ENCODE peak calls at places on chromosomes 2 and 18, in six cellular contexts. H, I, A, M, O and W are unnamed samples. For H3K4me1, the result is how much of the 10 kb centered on the place peaks cover.

GRCh38 chr2:182148344-182148743 is 162.7 kb downstream of the PPP1R1C start:
- DNase-seq in H (no peak), I (no peak), A (no peak), M (no peak), O (no peak), W (no peak)

GRCh38 chr2:69936913-69937312 is 22.0 kb downstream of the MXD1 start:
- DNase-seq in H (no peak), I (no peak), A (no peak), M (no peak), O (no peak), W (no peak)

GRCh38 chr2:9819551-9819950 is 23.7 kb upstream of the TAF1B start:
- DNase-seq in H (no peak), I (no peak), A (no peak), M (no peak), O (no peak), W (no peak)

GRCh38 chr2:131115752-131116151 is 10.6 kb downstream of the PLEKHB2 start:
- DNase-seq in H (no peak), I (no peak), A (no peak), M (no peak), O (no peak), W (no peak)

GRCh38 chr2:105802587-105802986 is 57.9 kb downstream of the NCK2 start:
- DNase-seq in H (no peak), I (no peak), A (no peak), M (no peak), O (no peak), W (no peak)

GRCh38 chr2:53867773-53868172 is 8.0 kb upstream of the GPR75 start:
- DNase-seq in H (no peak), I (no peak), A (no peak), M (no peak), O (no peak), W (no peak)

GRCh38 chr2:127121776-127122176 is 14.8 kb upstream of the BIN1 start:
- DNase-seq in H (peak), I (peak), A (no peak), M (no peak), O (no peak), W (no peak)

GRCh38 chr2:36449943-36450392 is 94.4 kb downstream of the CRIM1 start:
- DNase-seq in H (no peak), I (no peak), A (no peak), M (no peak), O (no peak), W (no peak)

GRCh38 chr2:127584516-127585033 is 49.1 kb downstream of the MYO7B start:
- DNase-seq in H (no peak), I (no peak), A (no peak), M (no peak), O (no peak), W (no peak)

GRCh38 chr2:162091325-162092007 is 17.5 kb upstream of the DPP4 start:
- DNase-seq in H (no peak), I (no peak), A (no peak), M (no peak), O (no peak), W (peak)

GRCh38 chr18:23166863-23167531 is 31.7 kb downstream of the CABLES1 start:
- DNase-seq in H (no peak), I (no peak), A (no peak), M (no peak), O (no peak), W (no peak)

GRCh38 chr2:36462311-36462710 is 106.7 kb downstream of the CRIM1 start:
- DNase-seq in H (no peak), I (no peak), A (no peak), M (no peak), O (no peak), W (peak)

GRCh38 chr2:37282746-37283145 is 41.9 kb downstream of the PRKD3 start:
- DNase-seq in H (no peak), I (no peak), A (no peak), M (no peak), O (no peak), W (no peak)

GRCh38 chr2:179861777-179862117 is 335 bp upstream of the ZNF385B start:
- DNase-seq in H (no peak), I (no peak), A (no peak), M (no peak), O (no peak), W (peak)

GRCh38 chr2:239626971-239627598 is 226.3 kb upstream of the HDAC4 start:
- DNase-seq in H (no peak), I (no peak), A (no peak), M (no peak), O (no peak), W (no peak)

GRCh38 chr18:48548921-48549320 is 10.1 kb downstream of the CTIF start:
- DNase-seq in H (no peak), I (no peak), A (no peak), M (no peak), O (no peak), W (no peak)

GRCh38 chr2:207503234-207503633 is 26.5 kb upstream of the CREB1 start:
- DNase-seq in H (no peak), I (no peak), A (no peak), M (no peak), O (peak), W (no peak)

GRCh38 chr2:237884681-237885080 is 25.3 kb downstream of the RAMP1 start:
- DNase-seq in H (no peak), I (no peak), A (no peak), M (no peak), O (no peak), W (no peak)

GRCh38 chr2:144086965-144087364 is 433.0 kb downstream of the ZEB2 start:
- DNase-seq in H (no peak), I (no peak), A (no peak), M (no peak), O (no peak), W (peak)

GRCh38 chr2:200379481-200380120 is 73.1 kb downstream of the SPATS2L start:
- DNase-seq in H (no peak), I (no peak), A (no peak), M (no peak), O (no peak), W (peak)

GRCh38 chr2:101355561-101356130 is 31.7 kb downstream of the CREG2 start:
- DNase-seq in H (no peak), I (no peak), A (no peak), M (no peak), O (no peak), W (peak)

GRCh38 chr2:26355038-26355995 is 8.7 kb upstream of the ADGRF3 start:
- DNase-seq in H (no peak), I (no peak), A (peak), M (no peak), O (peak), W (peak)

GRCh38 chr18:59249186-59249774 is 24.0 kb downstream of the RAX start:
- DNase-seq in H (peak), I (peak), A (peak), M (peak), O (peak), W (no peak)

GRCh38 chr2:230583593-230583992 is 129.0 kb upstream of the CAB39 start:
- DNase-seq in H (no peak), I (no peak), A (no peak), M (no peak), O (no peak), W (no peak)

GRCh38 chr18:43534511-43534910 is 257.2 kb upstream of the SYT4 start:
- DNase-seq in H (no peak), I (no peak), A (no peak), M (no peak), O (no peak), W (peak)

GRCh38 chr2:20976527-20976926 is 67.3 kb downstream of the APOB start:
- DNase-seq in H (peak), I (no peak), A (no peak), M (no peak), O (no peak), W (no peak)

GRCh38 chr2:218883491-218884490 is 3.1 kb downstream of the WNT10A start:
- DNase-seq in H (no peak), I (no peak), A (no peak), M (no peak), O (peak), W (peak)

GRCh38 chr18:11994708-11995444 is 13.6 kb downstream of the IMPA2 start:
- DNase-seq in H (no peak), I (no peak), A (peak), M (no peak), O (no peak), W (no peak)

GRCh38 chr2:43806719-43807031 is 32.0 kb downstream of the ABCG5 start:
- DNase-seq in H (no peak), I (no peak), A (no peak), M (no peak), O (no peak), W (no peak)

GRCh38 chr2:70044290-70045040 is 42.8 kb upstream of the PCBP1 start:
- DNase-seq in H (no peak), I (no peak), A (no peak), M (no peak), O (no peak), W (no peak)

GRCh38 chr18:77095356-77096030 is 37.1 kb downstream of the MBP start:
- DNase-seq in H (no peak), I (no peak), A (no peak), M (no peak), O (no peak), W (no peak)
- H3K27ac ChIP-seq in H (no peak), I (peak), A (no peak), M (no peak), O (no peak), W (no peak)

DNA sequence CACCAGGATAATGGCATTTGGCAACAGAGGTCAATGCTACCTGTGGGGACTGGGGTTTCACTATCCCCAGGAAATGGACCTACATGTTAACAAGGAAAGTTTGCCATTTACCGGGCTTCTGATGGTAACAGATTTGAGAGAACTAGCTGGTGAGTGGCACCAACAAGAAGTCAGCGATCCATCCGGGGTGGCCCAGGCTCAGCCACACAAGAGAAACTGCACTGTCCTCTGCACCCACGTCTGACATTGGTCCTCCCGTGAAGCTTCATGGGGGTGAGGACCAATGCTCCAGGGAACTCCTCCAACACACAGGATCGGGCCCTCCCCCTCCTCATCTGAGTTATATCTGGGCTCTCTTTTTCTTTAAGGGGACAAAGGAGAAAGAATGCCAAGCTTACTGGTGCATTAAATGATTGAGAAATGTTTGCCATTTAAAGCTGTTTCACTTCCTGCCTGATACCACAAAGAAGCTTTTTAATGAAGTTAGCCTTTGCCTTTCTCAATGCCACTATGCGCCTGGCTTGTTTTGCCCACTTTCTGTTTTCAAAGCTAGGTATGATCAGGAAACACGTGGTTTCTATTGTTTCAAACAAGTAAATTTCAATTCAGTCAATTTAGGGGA is 204.2 kb upstream of the ID2 start:
- DNase-seq in H (no peak), I (no peak), A (no peak), M (no peak), O (no peak), W (no peak)
- H3K4me1 ChIP-seq in H (under half), I (under half), A (under half), M (under half), O (under half), W (under half)

GRCh38 chr18:66129248-66129647 is 378.4 kb downstream of the CDH7 start:
- DNase-seq in H (no peak), I (no peak), A (no peak), M (no peak), O (no peak), W (no peak)

GRCh38 chr18:66119347-66119746 is 368.5 kb downstream of the CDH7 start:
- DNase-seq in H (no peak), I (no peak), A (no peak), M (no peak), O (no peak), W (no peak)

DNA sequence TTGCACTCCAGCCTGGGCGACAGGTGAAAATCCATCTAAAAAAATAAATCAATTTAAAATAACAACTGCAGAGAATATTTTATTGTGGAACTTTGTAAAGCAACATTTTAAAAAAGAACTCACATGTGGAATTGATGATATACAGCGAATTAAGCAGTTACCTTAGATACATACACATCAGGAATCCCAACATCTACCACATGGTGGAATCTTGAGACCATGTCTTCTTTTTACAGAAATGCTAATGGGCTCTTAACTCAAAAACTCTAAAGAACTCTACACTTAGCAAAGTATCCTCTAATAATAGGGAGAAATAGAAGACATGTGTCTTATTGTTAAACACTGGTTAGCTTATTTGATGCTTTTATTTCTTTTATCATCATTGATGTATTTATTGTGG is 373.6 kb downstream of the CDH7 start:
- DNase-seq in H (no peak), I (no peak), A (no peak), M (no peak), O (no peak), W (no peak)
- TF ChIP-seq CTCF in H (no peak), I (no peak), A (no peak), M (no peak), O (no peak), W (no peak)

DNA sequence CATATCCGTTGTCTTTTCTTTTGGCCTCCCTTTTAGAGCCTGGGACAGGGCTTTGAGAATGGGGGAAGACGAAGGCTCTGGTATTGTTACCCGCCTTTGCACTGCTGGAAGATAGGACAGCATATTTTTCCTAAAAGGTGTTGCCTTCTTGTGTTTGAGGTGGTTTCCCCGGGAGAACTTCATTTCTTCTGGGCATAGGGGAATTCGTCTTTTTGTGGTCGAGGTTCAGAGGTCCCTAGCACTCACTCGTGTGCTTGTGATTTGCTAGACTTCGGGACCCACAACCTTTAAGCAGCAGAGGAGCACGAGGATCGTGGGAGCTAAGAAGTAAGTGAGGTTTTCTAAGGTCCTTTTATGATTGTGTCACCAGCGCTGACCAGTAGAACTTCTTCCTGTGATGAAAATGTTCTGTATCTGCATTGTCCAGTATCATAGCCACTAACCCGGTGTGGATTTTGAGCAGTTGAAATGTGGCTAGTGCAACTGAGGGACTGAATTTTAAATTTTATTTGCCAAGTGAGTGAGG is 611 bp downstream of the ZNF512 start:
- DNase-seq in H (no peak), I (no peak), A (no peak), M (no peak), O (peak), W (no peak)
- H3K27ac ChIP-seq in H (peak), I (peak), A (peak), M (peak), O (peak), W (peak)

DNA sequence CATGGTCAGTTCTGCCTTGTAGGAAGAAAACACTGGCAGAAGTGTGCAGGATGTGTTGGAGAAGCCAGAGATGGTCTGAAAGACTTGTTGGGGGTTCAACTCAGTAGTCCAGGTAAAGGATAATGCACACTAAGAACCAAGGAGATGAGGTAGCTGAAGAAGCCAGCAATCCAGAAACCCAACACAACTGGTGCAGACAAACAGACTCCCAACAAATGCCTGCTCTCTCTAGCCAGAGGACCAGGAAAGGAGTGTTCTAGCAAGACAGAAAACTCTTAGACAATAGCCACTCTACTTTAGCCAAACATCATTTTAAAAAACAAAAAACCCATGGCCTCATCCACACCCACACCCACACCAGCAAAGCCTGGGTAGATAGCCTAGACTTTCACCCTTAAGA is 33.9 kb downstream of the EVA1A start:
- DNase-seq in H (no peak), I (no peak), A (no peak), M (no peak), O (no peak), W (no peak)
- H3K4me1 ChIP-seq in H (under half), I (under half), A (half or more), M (under half), O (under half), W (under half)

DNA sequence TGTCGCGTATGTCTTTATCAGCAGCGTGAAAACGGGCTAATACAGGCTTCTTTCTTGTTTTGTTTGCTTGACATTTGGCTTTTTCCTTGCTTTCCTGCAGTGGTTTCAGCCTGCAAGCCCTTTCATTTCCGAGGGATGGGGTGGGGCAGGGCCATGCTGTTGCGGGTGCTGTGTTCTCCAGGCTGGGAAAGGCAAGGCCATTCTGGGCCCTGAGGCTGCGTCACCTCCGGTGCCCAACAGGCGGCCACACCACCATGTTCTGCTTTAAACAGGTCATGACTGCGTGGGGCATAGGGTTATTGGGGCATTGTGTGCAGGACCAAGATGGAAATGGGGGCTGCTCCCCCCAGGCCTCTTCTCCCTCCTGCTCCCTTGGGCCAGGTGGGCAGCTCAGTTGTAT is 38.6 kb upstream of the PLB1 start:
- DNase-seq in H (no peak), I (no peak), A (no peak), M (no peak), O (peak), W (no peak)
- TF ChIP-seq CTCF in H (no peak), I (no peak), A (no peak), M (no peak), O (peak), W (no peak)

DNA sequence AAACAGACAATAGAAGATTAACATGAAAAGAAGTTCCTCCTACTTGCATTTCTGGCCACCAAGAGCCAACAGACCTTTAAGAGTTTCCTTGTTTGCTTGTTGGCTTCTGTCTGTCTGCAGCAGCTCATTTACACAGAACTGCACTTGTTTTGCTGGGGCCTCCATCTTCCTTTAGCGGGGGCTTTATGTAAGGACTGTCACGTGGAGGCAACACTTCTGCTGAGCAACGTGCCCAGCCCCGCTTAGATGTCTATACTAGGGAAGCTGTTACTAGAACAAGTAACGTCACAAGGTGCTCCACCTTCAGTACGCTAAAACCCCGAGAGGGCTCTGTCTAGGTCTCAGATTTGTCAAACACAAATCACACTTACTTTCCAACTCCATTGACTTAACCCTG is 104.3 kb upstream of the PXDN start:
- DNase-seq in H (no peak), I (no peak), A (no peak), M (no peak), O (no peak), W (no peak)
- H3K27ac ChIP-seq in H (no peak), I (no peak), A (no peak), M (no peak), O (no peak), W (no peak)

DNA sequence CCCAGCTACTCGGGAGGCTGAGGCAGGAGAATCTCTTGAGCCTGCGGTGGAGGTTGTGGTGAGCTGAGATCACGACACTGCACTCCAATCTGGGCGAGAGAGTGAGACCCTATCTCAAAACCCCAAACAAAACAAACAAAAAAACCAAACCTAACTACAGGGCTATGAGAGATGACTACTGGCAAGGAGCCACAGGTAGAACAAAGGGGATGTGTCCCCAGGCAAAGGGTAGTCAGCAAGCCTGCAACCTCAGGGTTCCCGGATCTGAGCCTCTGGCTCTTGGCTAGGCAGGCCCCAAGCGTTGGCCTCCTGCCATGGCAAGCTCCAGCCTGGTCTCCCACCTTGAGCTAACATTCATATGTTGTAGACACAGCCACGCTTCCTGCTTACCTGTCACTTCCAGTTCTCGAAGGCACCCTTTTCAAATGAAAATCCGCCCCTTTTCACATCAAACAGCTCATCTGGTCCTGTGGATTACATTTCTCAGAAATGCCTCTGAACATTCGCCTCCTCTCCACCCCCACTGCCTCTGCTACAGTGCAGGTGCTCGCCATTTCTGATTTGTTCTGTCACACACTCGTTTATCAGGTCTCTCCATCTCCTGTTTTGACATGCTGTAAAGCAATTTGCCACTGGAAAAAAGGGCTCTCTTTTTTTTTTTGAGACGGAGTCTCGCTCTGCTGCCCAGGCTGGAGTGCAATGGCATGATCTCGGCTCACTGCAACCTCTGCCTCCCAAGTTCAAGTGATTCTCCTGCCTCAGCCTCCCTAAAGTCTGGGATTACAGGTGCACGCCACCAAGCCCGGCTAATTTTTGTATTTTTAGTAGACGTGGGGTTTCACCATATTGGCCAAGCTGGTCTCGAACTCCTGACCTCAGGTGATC is 13.1 kb upstream of the ACTR3 start:
- DNase-seq in H (peak), I (no peak), A (no peak), M (no peak), O (no peak), W (peak)
- H3K4me1 ChIP-seq in H (under half), I (under half), A (under half), M (under half), O (under half), W (under half)